ENCODE peak calls at places on chromosomes 12 and 14, in ten cellular contexts. A is ovary; O is CD8-positive, alpha-beta T cell; U is fibroblast of pulmonary artery; R is tibial nerve; M is HFF-Myc; V is fibroblast of lung; D is foreskin fibroblast; N is thyroid gland; P is brain microvascular endothelial cell. T is an unnamed sample.

GRCh38 chr12:87323369-87323768 is 705.8 kb downstream of the C12orf50 start:
- DNase-seq in A (no peak), O (no peak), U (peak; percentile 94), R (no peak), M (no peak), V (peak; percentile 97), D (peak; percentile 9), N (no peak), P (no peak), T (no peak)

GRCh38 chr14:94640721-94641631 is 28.8 kb downstream of the SERPINA3 start:
- DNase-seq in A (no peak), O (no peak), U (no peak), R (no peak), M (no peak), V (no peak), D (no peak), N (no peak), P (no peak), T (no peak)

GRCh38 chr12:73863541-73863940 is 674.1 kb upstream of the ATXN7L3B start:
- DNase-seq in A (no peak), O (no peak), U (peak; percentile 34), R (no peak), M (no peak), V (peak; percentile 22), D (peak; percentile 1), N (no peak), P (peak; percentile 69), T (no peak)

GRCh38 chr12:12282761-12283160 is 15.9 kb upstream of the LRP6 start:
- DNase-seq in A (no peak), O (no peak), U (peak; percentile 80), R (no peak), M (no peak), V (peak; percentile 90), D (peak; percentile 52), N (no peak), P (peak; percentile 47), T (no peak)

GRCh38 chr12:131832393-131833231 is 4.4 kb downstream of the MMP17 start:
- DNase-seq in A (peak; percentile 90), O (no peak), U (peak; percentile 66), R (no peak), M (no peak), V (no peak), D (peak; percentile 92), N (no peak), P (no peak), T (peak; percentile 22)

GRCh38 chr14:89415139-89415538 is 1.9 kb downstream of the FOXN3 start:
- DNase-seq in A (no peak), O (no peak), U (no peak), R (no peak), M (no peak), V (no peak), D (peak; percentile 27), N (no peak), P (no peak), T (no peak)

GRCh38 chr12:116376354-116377193 is 99.1 kb upstream of the MED13L start:
- DNase-seq in A (no peak), O (no peak), U (peak; percentile 84), R (no peak), M (no peak), V (peak; percentile 83), D (peak; percentile 88), N (no peak), P (no peak), T (no peak)

GRCh38 chr12:94074216-94074969 is 74.0 kb upstream of the PLXNC1 start:
- DNase-seq in A (no peak), O (no peak), U (no peak), R (peak; percentile 32), M (no peak), V (peak; percentile 34), D (peak; percentile 24), N (peak; percentile 8), P (no peak), T (no peak)

GRCh38 chr12:24915501-24915900 is 33.4 kb downstream of the BCAT1 start:
- DNase-seq in A (no peak), O (no peak), U (no peak), R (no peak), M (no peak), V (no peak), D (no peak), N (no peak), P (no peak), T (no peak)

DNA sequence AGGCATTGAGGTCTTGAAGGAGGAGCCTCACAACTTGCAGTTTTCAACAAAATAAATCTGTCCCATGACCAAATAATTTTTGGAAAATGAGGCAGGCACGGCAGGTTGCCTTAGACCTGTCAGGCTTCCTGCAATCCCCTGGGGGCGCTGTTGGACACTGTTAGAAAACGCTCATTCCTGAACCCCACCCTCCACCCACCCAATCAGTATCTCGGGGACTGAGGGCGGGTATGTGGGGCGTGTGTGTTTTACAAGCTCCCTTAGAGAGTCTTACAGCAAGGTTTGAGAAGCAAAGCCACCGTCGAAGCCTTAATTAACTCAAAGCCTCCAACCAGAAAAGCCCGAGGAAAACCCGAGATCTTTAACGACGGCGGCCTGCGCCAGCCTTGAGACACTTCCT is 122.8 kb downstream of the GLT1D1 start:
- DNase-seq in A (no peak), O (no peak), U (no peak), R (no peak), M (no peak), V (no peak), D (no peak), N (peak; percentile 61), P (peak; percentile 16), T (no peak)
- TF ChIP-seq CTCF in A (no peak), O (no peak), U (no peak), R (no peak), M (no peak), V (no peak), D (no peak), N (peak; percentile 48), P (peak; percentile 34), T (no peak)

GRCh38 chr12:80707830-80708534 is 548 bp downstream of the MYF6 start:
- DNase-seq in A (no peak), O (no peak), U (no peak), R (no peak), M (no peak), V (no peak), D (no peak), N (no peak), P (no peak), T (no peak)

GRCh38 chr12:80709811-80710726 is 2.6 kb downstream of the MYF6 start:
- DNase-seq in A (no peak), O (no peak), U (peak; percentile 20), R (no peak), M (no peak), V (no peak), D (no peak), N (no peak), P (no peak), T (no peak)

GRCh38 chr12:80710727-80711066 is 3.3 kb downstream of the MYF6 start:
- DNase-seq in A (no peak), O (no peak), U (no peak), R (no peak), M (no peak), V (no peak), D (no peak), N (no peak), P (no peak), T (no peak)

GRCh38 chr12:80707126-80707829 is at the start of gene MYF6:
- DNase-seq in A (no peak), O (no peak), U (no peak), R (no peak), M (no peak), V (no peak), D (no peak), N (no peak), P (no peak), T (no peak)

GRCh38 chr12:80708535-80709328 is 1.3 kb downstream of the MYF6 start:
- DNase-seq in A (no peak), O (no peak), U (peak; percentile 22), R (no peak), M (no peak), V (peak; percentile 35), D (peak; percentile 27), N (no peak), P (no peak), T (no peak)
- TF ChIP-seq CTCF in A (no peak), O (no peak), U (no peak), R (no peak), M (no peak), V (no peak), D (no peak), N (no peak), P (no peak), T (no peak)

DNA sequence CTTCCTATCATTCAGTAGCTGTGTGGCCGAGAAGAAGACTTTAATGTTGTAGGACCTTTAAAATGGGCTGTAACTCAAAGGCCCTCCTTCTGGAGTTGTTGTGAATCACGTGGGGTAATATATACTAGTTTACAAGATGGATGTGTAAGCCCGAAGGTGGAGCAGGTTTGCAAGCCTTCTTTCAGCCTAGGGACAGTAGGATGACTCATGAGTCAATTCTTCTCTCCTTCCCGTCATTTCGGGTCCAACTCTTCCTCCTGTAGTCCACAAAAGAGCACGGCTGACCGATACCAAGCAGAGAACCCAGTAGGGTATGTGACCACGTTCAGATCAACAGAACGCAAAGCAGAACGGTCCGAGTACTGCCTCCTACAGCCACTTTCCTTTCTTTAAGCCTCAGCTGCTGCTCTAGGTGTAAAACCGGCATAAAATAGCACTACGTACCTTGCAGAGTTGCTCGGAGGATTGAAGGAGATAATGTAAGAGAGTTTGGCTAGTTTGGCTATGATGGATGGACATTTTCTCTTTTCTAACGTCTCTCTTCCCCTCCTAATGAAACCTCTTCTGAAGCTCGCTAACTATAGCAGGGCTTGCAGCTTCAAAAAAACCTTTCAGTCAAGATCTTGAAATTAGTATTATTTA is 1.3 kb upstream of the RASSF3 start:
- DNase-seq in A (peak; percentile 26), O (peak; percentile 19), U (peak; percentile 58), R (no peak), M (no peak), V (peak; percentile 61), D (peak; percentile 59), N (peak; percentile 4), P (peak; percentile 28), T (peak; percentile 54)
- TF ChIP-seq CTCF in A (no peak), O (no peak), U (peak; percentile 18), R (no peak), M (no peak), V (no peak), D (peak; percentile 8), N (no peak), P (peak; percentile 16), T (no peak)

GRCh38 chr14:68894123-68894522 is 85.0 kb downstream of the ACTN1 start:
- DNase-seq in A (no peak), O (no peak), U (peak; percentile 85), R (no peak), M (no peak), V (peak; percentile 61), D (no peak), N (peak; percentile 16), P (peak; percentile 45), T (no peak)

GRCh38 chr14:68897559-68898160 is 81.4 kb downstream of the ACTN1 start:
- DNase-seq in A (no peak), O (no peak), U (no peak), R (no peak), M (no peak), V (no peak), D (no peak), N (no peak), P (no peak), T (no peak)

GRCh38 chr14:68894802-68895201 is 84.3 kb downstream of the ACTN1 start:
- DNase-seq in A (no peak), O (no peak), U (peak; percentile 57), R (no peak), M (no peak), V (peak; percentile 74), D (peak; percentile 46), N (no peak), P (peak; percentile 68), T (no peak)

GRCh38 chr14:68895304-68895703 is 83.8 kb downstream of the ACTN1 start:
- DNase-seq in A (no peak), O (no peak), U (no peak), R (no peak), M (no peak), V (no peak), D (no peak), N (no peak), P (no peak), T (no peak)

GRCh38 chr14:68896132-68896531 is 83.0 kb downstream of the ACTN1 start:
- DNase-seq in A (no peak), O (no peak), U (no peak), R (no peak), M (no peak), V (no peak), D (no peak), N (no peak), P (peak; percentile 28), T (no peak)
- TF ChIP-seq CTCF in A (no peak), O (no peak), U (peak; percentile 46), R (no peak), M (peak; percentile 44), V (peak; percentile 32), D (peak; percentile 29), N (no peak), P (peak; percentile 73), T (no peak)